ENCODE peak calls at places on chromosome 5, in five cellular contexts. F is spleen, M is sigmoid colon, I is stomach, N is HepG2. V is an unnamed sample.

GRCh38 chr5:108003178-108003577 is 332.4 kb upstream of the EFNA5 start:
- DNase-seq in N (no peak), F (no peak), I (no peak), M (no peak), V (peak)

GRCh38 chr5:33470544-33470943 is 29.8 kb downstream of the TARS1 start:
- DNase-seq in F (no peak), I (no peak), M (no peak), N (peak), V (no peak)

GRCh38 chr5:105506692-105507277 is 1944.2 kb upstream of the NUDT12 start:
- DNase-seq in M (no peak), I (no peak), F (no peak), N (peak), V (no peak)

GRCh38 chr5:173826921-173827350 is 61.2 kb upstream of the CPEB4 start:
- DNase-seq in I (no peak), M (no peak), F (no peak), N (peak), V (no peak)

GRCh38 chr5:127080001-127080478 is 6.7 kb upstream of the C5orf63 start:
- DNase-seq in N (no peak), F (no peak), M (no peak), I (no peak), V (no peak)

GRCh38 chr5:74919487-74919886 is 53.3 kb upstream of the FAM169A start:
- DNase-seq in N (peak), I (no peak), F (no peak), M (no peak), V (no peak)

GRCh38 chr5:120139039-120139438 is 325.1 kb upstream of the PRR16 start:
- DNase-seq in M (no peak), N (peak), I (no peak), F (no peak), V (no peak)

GRCh38 chr5:130479045-130479804 is 575.0 kb downstream of the CHSY3 start:
- DNase-seq in M (no peak), F (no peak), N (no peak), I (no peak), V (no peak)

GRCh38 chr5:82405618-82406199 is 127.6 kb upstream of the RPS23 start:
- DNase-seq in F (no peak), M (no peak), N (peak), I (no peak), V (no peak)

GRCh38 chr5:87300744-87301143 is 33.1 kb downstream of the RASA1 start:
- DNase-seq in I (no peak), M (no peak), N (peak), F (no peak), V (no peak)

GRCh38 chr5:179309751-179310320 is 35.4 kb downstream of the ADAMTS2 start:
- DNase-seq in F (peak), M (peak), I (no peak), N (no peak), V (no peak)

GRCh38 chr5:122770479-122770878 is 4.4 kb upstream of the SNX2 start:
- DNase-seq in M (no peak), I (no peak), N (no peak), F (no peak), V (no peak)

GRCh38 chr5:74786851-74787250 is 19.8 kb downstream of the NSA2 start:
- DNase-seq in F (no peak), N (no peak), M (no peak), I (no peak), V (no peak)

GRCh38 chr5:117054808-117055398 is 480.3 kb upstream of the SEMA6A start:
- DNase-seq in N (no peak), I (no peak), M (no peak), F (no peak), V (no peak)

GRCh38 chr5:156534906-156535305 is 207.9 kb downstream of the SGCD start:
- DNase-seq in I (no peak), N (no peak), M (no peak), F (no peak), V (no peak)

GRCh38 chr5:140358738-140359310 is 1.2 kb upstream of the SLC4A9 start:
- DNase-seq in I (no peak), F (no peak), N (peak), M (no peak), V (no peak)

GRCh38 chr5:75550597-75550996 is 38.9 kb downstream of the POLK start:
- DNase-seq in F (no peak), M (no peak), I (no peak), N (no peak), V (no peak)

GRCh38 chr5:160469156-160470144 is 47.8 kb downstream of the PTTG1 start:
- DNase-seq in F (no peak), M (no peak), I (no peak), N (no peak), V (no peak)

GRCh38 chr5:88707216-88707965 is 175.6 kb downstream of the MEF2C start:
- DNase-seq in F (no peak), M (no peak), I (no peak), N (no peak), V (no peak)

GRCh38 chr5:60334281-60334713 is 365.7 kb downstream of the DEPDC1B start:
- DNase-seq in M (no peak), I (no peak), F (no peak), N (peak), V (no peak)

GRCh38 chr5:18048449-18048848 is 414.2 kb downstream of the TAF11L14 start:
- DNase-seq in N (no peak), M (no peak), F (no peak), I (no peak), V (no peak)

GRCh38 chr5:34849253-34849652 is 10.3 kb downstream of the TTC23L start:
- DNase-seq in I (no peak), N (no peak), F (no peak), M (no peak), V (no peak)

GRCh38 chr5:53984987-53985386 is 325.4 kb downstream of the ARL15 start:
- DNase-seq in I (no peak), N (no peak), F (no peak), M (no peak), V (no peak)

GRCh38 chr5:93382188-93382587 is 198.8 kb downstream of the NR2F1-AS1 start:
- DNase-seq in N (no peak), I (no peak), F (no peak), M (no peak), V (no peak)

GRCh38 chr5:11037941-11038340 is 276.9 kb upstream of the DAP start:
- DNase-seq in N (no peak), M (no peak), F (no peak), I (no peak), V (no peak)

GRCh38 chr5:61450880-61451279 is 118.8 kb downstream of the ZSWIM6 start:
- DNase-seq in M (no peak), I (no peak), N (no peak), F (no peak), V (no peak)

GRCh38 chr5:80503641-80504040 is 15.7 kb downstream of the FAM151B start:
- DNase-seq in F (no peak), I (no peak), N (no peak), M (no peak), V (peak)

GRCh38 chr5:7728076-7728475 is 122.9 kb downstream of the CFAP90 start:
- DNase-seq in F (no peak), M (no peak), N (no peak), I (no peak), V (no peak)

GRCh38 chr5:11050596-11051304 is 289.7 kb upstream of the DAP start:
- DNase-seq in N (no peak), F (no peak), I (no peak), M (no peak), V (no peak)

GRCh38 chr5:175517824-175518450 is 39.6 kb downstream of the SFXN1 start:
- DNase-seq in M (no peak), I (no peak), F (no peak), N (no peak), V (no peak)

GRCh38 chr5:89930591-89931383 is 478.8 kb downstream of the CETN3 start:
- DNase-seq in N (peak), I (no peak), F (no peak), M (no peak), V (no peak)

GRCh38 chr5:79448336-79448735 is 65.6 kb downstream of the HOMER1 start:
- DNase-seq in M (no peak), F (no peak), I (no peak), N (no peak), V (no peak)

GRCh38 chr5:104754311-104754995 is 1191.9 kb upstream of the NUDT12 start:
- DNase-seq in N (no peak), M (no peak), I (no peak), F (no peak), V (no peak)

GRCh38 chr5:102649731-102650130 is 105.4 kb upstream of the PAM start:
- DNase-seq in F (no peak), N (no peak), M (no peak), I (no peak), V (no peak)

DNA sequence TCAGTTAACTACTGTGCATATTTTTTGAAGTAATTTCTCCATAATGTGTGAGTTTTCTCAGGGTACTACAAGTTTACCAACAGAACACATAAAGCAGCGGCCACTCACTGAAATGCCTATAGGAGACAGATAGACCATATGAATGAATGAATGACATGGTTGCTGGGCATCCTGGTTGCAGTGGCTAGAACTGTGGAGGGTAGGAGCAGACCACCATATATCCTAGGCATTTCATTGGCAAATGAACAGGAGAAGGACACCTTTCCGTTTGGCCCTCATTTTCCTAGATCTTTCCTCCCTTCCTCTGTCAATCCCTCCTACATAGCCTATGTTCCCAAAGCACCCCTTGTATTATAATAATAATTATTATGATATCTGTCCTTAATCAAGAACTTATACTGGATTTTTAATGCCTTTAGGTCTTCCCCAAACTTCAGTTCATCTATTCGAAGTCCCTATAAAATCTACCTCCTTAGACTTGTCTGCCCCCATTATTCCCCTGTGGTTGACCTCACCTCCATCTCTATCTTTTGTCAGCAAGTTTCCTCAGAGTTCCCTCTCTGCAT is 472.2 kb downstream of the RAB3C start:
- DNase-seq in N (no peak), M (no peak), F (no peak), I (no peak), V (no peak)
- TF ChIP-seq POLR2AphosphoS5 in N (no peak), M (no peak), F (no peak), I (no peak), V (no peak)

GRCh38 chr5:77080905-77081304 is 6.2 kb downstream of the ZBED3 start:
- DNase-seq in F (no peak), I (no peak), M (no peak), N (no peak), V (no peak)

GRCh38 chr5:77082280-77082679 is 4.8 kb downstream of the ZBED3 start:
- DNase-seq in I (no peak), F (no peak), N (no peak), M (no peak), V (no peak)

GRCh38 chr5:77083088-77083487 is 4.0 kb downstream of the ZBED3 start:
- DNase-seq in M (no peak), F (no peak), N (no peak), I (no peak), V (no peak)

GRCh38 chr5:77087484-77088291 is 603 bp upstream of the ZBED3 start:
- DNase-seq in N (peak), M (no peak), F (peak), I (peak), V (no peak)

GRCh38 chr5:77086611-77087483 is at the start of gene ZBED3:
- DNase-seq in I (peak), F (peak), N (peak), M (peak), V (peak)
- TF ChIP-seq POLR2A in I (no peak), F (no peak), N (peak), M (no peak), V (peak)

GRCh38 chr5:150400327-150401075 is 12.2 kb downstream of the CD74 start:
- DNase-seq in I (no peak), N (no peak), M (no peak), F (no peak), V (no peak)
- TF ChIP-seq POLR2AphosphoS5 in I (no peak), N (no peak), M (no peak), F (peak), V (peak)

GRCh38 chr5:68458416-68458815 is 242.9 kb downstream of the PIK3R1 start:
- DNase-seq in I (no peak), N (no peak), F (no peak), M (no peak), V (no peak)

GRCh38 chr5:68457298-68457697 is 241.7 kb downstream of the PIK3R1 start:
- DNase-seq in M (no peak), F (no peak), N (no peak), I (no peak), V (no peak)

GRCh38 chr5:68460147-68460760 is 244.7 kb downstream of the PIK3R1 start:
- DNase-seq in I (no peak), N (peak), M (no peak), F (no peak), V (peak)

GRCh38 chr5:68459093-68459492 is 243.5 kb downstream of the PIK3R1 start:
- DNase-seq in N (peak), F (no peak), M (no peak), I (no peak), V (no peak)

GRCh38 chr5:68459500-68460139 is 244.1 kb downstream of the PIK3R1 start:
- DNase-seq in I (no peak), N (peak), F (no peak), M (no peak), V (no peak)
- TF ChIP-seq POLR2A in I (no peak), N (no peak), F (no peak), M (no peak), V (no peak)

GRCh38 chr5:65481171-65481575 is 547 bp downstream of the ADAMTS6 start:
- DNase-seq in I (no peak), N (no peak), F (no peak), M (no peak), V (no peak)

GRCh38 chr5:65479527-65479926 is 2.2 kb downstream of the ADAMTS6 start:
- DNase-seq in M (no peak), I (no peak), N (no peak), F (no peak), V (no peak)

GRCh38 chr5:65482280-65482726 is 583 bp upstream of the ADAMTS6 start:
- DNase-seq in F (no peak), M (no peak), N (no peak), I (no peak), V (no peak)

GRCh38 chr5:65481635-65482271 is at the start of gene ADAMTS6:
- DNase-seq in F (peak), I (peak), M (peak), N (peak), V (peak)

DNA sequence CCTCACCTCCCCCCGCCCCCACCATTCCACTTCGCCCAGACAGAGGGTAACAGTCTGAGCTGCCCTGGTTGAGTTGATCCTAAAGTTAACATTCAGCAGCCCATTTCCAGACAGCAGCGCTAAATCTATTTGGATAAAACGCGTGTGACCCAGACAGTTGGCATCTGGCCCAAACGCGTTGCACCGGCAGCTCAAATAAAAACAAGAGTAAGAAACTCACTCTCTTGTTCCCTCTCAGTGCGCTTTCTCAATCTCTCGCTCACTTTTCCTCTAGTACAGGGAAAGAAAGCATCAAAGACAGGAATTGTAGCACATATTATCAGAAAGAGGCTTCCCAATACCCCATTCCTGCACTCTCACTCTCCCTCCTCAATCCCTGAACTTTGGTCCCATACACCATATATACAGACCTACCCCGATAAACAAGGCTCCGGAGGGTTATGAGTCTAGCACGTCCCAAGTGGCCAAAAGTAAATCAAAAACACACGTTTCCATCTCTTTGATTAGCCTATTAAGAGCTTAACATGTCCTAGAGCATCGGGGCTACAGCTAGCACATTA is 1.3 kb downstream of the ADAMTS6 start:
- DNase-seq in N (peak), F (no peak), I (peak), M (peak), V (no peak)
- TF ChIP-seq POLR2AphosphoS5 in N (no peak), F (no peak), I (peak), M (peak), V (no peak)

GRCh38 chr5:32312682-32313523 is at the start of gene MTMR12:
- DNase-seq in I (peak), M (peak), N (peak), F (peak), V (peak)
- TF ChIP-seq POLR2A in I (no peak), M (peak), N (peak), F (peak), V (peak)

GRCh38 chr5:121737120-121737519 is 114.6 kb upstream of the FTMT start:
- DNase-seq in N (no peak), F (no peak), I (no peak), M (no peak), V (no peak)

GRCh38 chr5:121725450-121725849 is 126.2 kb upstream of the FTMT start:
- DNase-seq in N (no peak), F (no peak), I (no peak), M (no peak), V (no peak)

GRCh38 chr5:121735618-121736017 is 116.1 kb upstream of the FTMT start:
- DNase-seq in N (no peak), I (no peak), F (no peak), M (no peak), V (no peak)

GRCh38 chr5:121731377-121731776 is 120.3 kb upstream of the FTMT start:
- DNase-seq in M (no peak), N (no peak), F (no peak), I (no peak), V (no peak)
- TF ChIP-seq POLR2AphosphoS5 in M (no peak), N (no peak), F (no peak), I (no peak), V (no peak)

GRCh38 chr5:56116599-56117131 is 116.5 kb downstream of the ANKRD55 start:
- DNase-seq in I (no peak), F (no peak), M (no peak), N (peak), V (no peak)
- TF ChIP-seq POLR2A in I (no peak), F (no peak), M (no peak), N (no peak), V (no peak)

GRCh38 chr5:96333397-96333790 is 99.7 kb downstream of the PCSK1 start:
- DNase-seq in I (peak), N (no peak), F (no peak), M (no peak), V (no peak)
- TF ChIP-seq POLR2AphosphoS5 in I (no peak), N (no peak), F (no peak), M (no peak), V (no peak)

DNA sequence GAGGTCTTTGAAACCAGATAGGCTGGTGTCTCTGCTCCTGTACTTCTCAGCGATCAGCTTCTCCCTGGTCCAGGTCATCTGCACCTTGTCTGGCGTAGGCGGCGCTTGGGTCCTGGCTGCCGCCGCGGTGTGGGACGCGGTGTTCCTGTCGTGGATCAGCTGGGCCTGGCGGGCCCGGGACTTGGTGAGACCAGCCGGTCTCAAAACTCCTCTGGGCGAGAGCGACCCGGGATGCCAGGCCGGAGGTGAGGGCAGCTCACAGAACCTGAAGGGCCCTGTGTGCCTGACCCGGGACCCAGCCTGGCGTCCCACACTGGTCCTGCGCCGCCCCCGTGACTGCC is 48.9 kb downstream of the NKD2 start:
- DNase-seq in M (no peak), I (no peak), N (no peak), F (no peak), V (no peak)
- TF ChIP-seq POLR2A in M (no peak), I (no peak), N (no peak), F (no peak), V (no peak)